ENCODE peak calls at places on chromosome 7, in ten cellular contexts. M is upper lobe of right lung; L is glutamatergic neuron; O is MV-4-11; U is germinal center; A is activated T-cell treated with anti-CD3 and anti-CD28 coated beads for 1 hour; W is CD4-positive, alpha-beta T cell; G is fibroblast of pulmonary artery; R is fibroblast of lung; V is keratinocyte. K is an unnamed sample.

GRCh38 chr7:128889121-128889520 is 21.4 kb downstream of the KCP start:
- DNase-seq in M (peak; percentile 20), L (no peak), O (no peak), U (no peak), A (no peak), W (no peak), G (no peak), R (no peak), V (no peak), K (no peak)

GRCh38 chr7:86904949-86905834 is 154.3 kb downstream of the ELAPOR2 start:
- DNase-seq in M (no peak), L (no peak), O (no peak), U (no peak), A (no peak), W (no peak), G (peak; percentile 42), R (peak; percentile 8), V (no peak), K (no peak)

GRCh38 chr7:136086712-136087111 is 109.6 kb upstream of the MTPN start:
- DNase-seq in M (no peak), L (no peak), O (peak; percentile 63), U (peak; percentile 38), A (no peak), W (no peak), G (peak; percentile 94), R (peak; percentile 94), V (no peak), K (peak; percentile 14)

GRCh38 chr7:2734761-2735571 is 47.0 kb downstream of the AMZ1 start:
- DNase-seq in M (no peak), L (no peak), O (peak; percentile 97), U (no peak), A (no peak), W (no peak), G (no peak), R (no peak), V (no peak), K (no peak)

GRCh38 chr7:121305109-121305508 is 23.7 kb upstream of the WNT16 start:
- DNase-seq in M (no peak), L (no peak), O (no peak), U (no peak), A (no peak), W (no peak), G (peak; percentile 40), R (peak; percentile 34), V (no peak), K (no peak)

GRCh38 chr7:159015081-159015893 is 129.4 kb downstream of the VIPR2 start:
- DNase-seq in M (peak; percentile 76), L (peak; percentile 11), O (no peak), U (no peak), A (no peak), W (no peak), G (no peak), R (no peak), V (no peak), K (no peak)

GRCh38 chr7:4265056-4265455 is 417.0 kb upstream of the FOXK1 start:
- DNase-seq in M (no peak), L (no peak), O (no peak), U (no peak), A (no peak), W (no peak), G (no peak), R (no peak), V (no peak), K (no peak)

GRCh38 chr7:100687261-100687660 is 6.8 kb downstream of the GIGYF1 start:
- DNase-seq in M (no peak), L (no peak), O (no peak), U (no peak), A (no peak), W (no peak), G (no peak), R (no peak), V (no peak), K (no peak)

GRCh38 chr7:152735443-152736004 is 24.0 kb upstream of the ACTR3B start:
- DNase-seq in M (no peak), L (no peak), O (no peak), U (no peak), A (no peak), W (no peak), G (no peak), R (no peak), V (no peak), K (no peak)

GRCh38 chr7:159144756-159145543 is at the start of gene VIPR2:
- DNase-seq in M (no peak), L (no peak), O (no peak), U (no peak), A (no peak), W (no peak), G (no peak), R (no peak), V (no peak), K (no peak)

GRCh38 chr7:153675141-153675540 is 377.1 kb upstream of the DPP6 start:
- DNase-seq in M (no peak), L (no peak), O (no peak), U (no peak), A (no peak), W (no peak), G (no peak), R (no peak), V (no peak), K (no peak)

GRCh38 chr7:149196705-149197171 is 1.4 kb downstream of the ZNF282 start:
- DNase-seq in M (peak; percentile 61), L (no peak), O (no peak), U (no peak), A (no peak), W (peak; percentile 3), G (no peak), R (no peak), V (no peak), K (peak; percentile 38)

GRCh38 chr7:86932038-86932512 is 127.4 kb downstream of the ELAPOR2 start:
- DNase-seq in M (no peak), L (no peak), O (peak; percentile 10), U (no peak), A (no peak), W (no peak), G (peak; percentile 96), R (peak; percentile 74), V (peak; percentile 23), K (no peak)

GRCh38 chr7:2843711-2844152 is 376 bp downstream of the GNA12 start:
- DNase-seq in M (peak; percentile 77), L (peak; percentile 50), O (no peak), U (peak; percentile 23), A (no peak), W (no peak), G (peak; percentile 46), R (peak; percentile 47), V (no peak), K (no peak)

GRCh38 chr7:75938921-75939320 is 24.0 kb downstream of the POR start:
- DNase-seq in M (no peak), L (no peak), O (no peak), U (no peak), A (no peak), W (no peak), G (no peak), R (no peak), V (no peak), K (no peak)

GRCh38 chr7:37385787-37386186 is 62.9 kb downstream of the ELMO1 start:
- DNase-seq in M (peak; percentile 76), L (no peak), O (peak; percentile 32), U (no peak), A (no peak), W (no peak), G (no peak), R (no peak), V (no peak), K (no peak)

GRCh38 chr7:3431306-3431705 is 130.3 kb downstream of the SDK1 start:
- DNase-seq in M (no peak), L (no peak), O (no peak), U (no peak), A (no peak), W (no peak), G (no peak), R (peak; percentile 86), V (no peak), K (no peak)

GRCh38 chr7:158549176-158549833 is 38.3 kb downstream of the PTPRN2 start:
- DNase-seq in M (no peak), L (peak; percentile 61), O (no peak), U (no peak), A (no peak), W (no peak), G (peak; percentile 14), R (no peak), V (no peak), K (no peak)

GRCh38 chr7:101124376-101125056 is 2.4 kb upstream of the SERPINE1 start:
- DNase-seq in M (no peak), L (no peak), O (peak; percentile 90), U (no peak), A (no peak), W (no peak), G (peak; percentile 92), R (peak; percentile 93), V (no peak), K (no peak)

GRCh38 chr7:1539346-1540321 is 9.1 kb downstream of the MAFK start:
- DNase-seq in M (no peak), L (peak; percentile 17), O (no peak), U (no peak), A (no peak), W (no peak), G (peak; percentile 30), R (peak; percentile 73), V (no peak), K (no peak)